ENCODE peak calls at places on chromosomes 1 and 21, in six cellular contexts. One of them, this sample, is unnamed.

GRCh38 chr1:228765543-228765942 is 30.3 kb downstream of the RHOU start:
- DNase-seq in neuronal stem cell: no peak
- DNase-seq in progenitor cell of endocrine pancreas: no peak
- DNase-seq in bronchial epithelial cell: no peak
- DNase-seq in CD8-positive, alpha-beta T cell: peak
- DNase-seq in Daoy: no peak
- DNase-seq in this sample: no peak

GRCh38 chr1:9293512-9294439 is 1.1 kb downstream of the SPSB1 start:
- DNase-seq in neuronal stem cell: no peak
- DNase-seq in progenitor cell of endocrine pancreas: peak
- DNase-seq in bronchial epithelial cell: peak
- DNase-seq in CD8-positive, alpha-beta T cell: peak
- DNase-seq in Daoy: peak
- DNase-seq in this sample: peak

GRCh38 chr1:215992620-215993019 is 425.5 kb downstream of the KCTD3 start:
- DNase-seq in neuronal stem cell: peak
- DNase-seq in progenitor cell of endocrine pancreas: no peak
- DNase-seq in bronchial epithelial cell: peak
- DNase-seq in CD8-positive, alpha-beta T cell: no peak
- DNase-seq in Daoy: peak
- DNase-seq in this sample: peak

GRCh38 chr1:183139281-183139942 is 46.7 kb upstream of the LAMC2 start:
- DNase-seq in neuronal stem cell: no peak
- DNase-seq in progenitor cell of endocrine pancreas: no peak
- DNase-seq in bronchial epithelial cell: peak
- DNase-seq in CD8-positive, alpha-beta T cell: no peak
- DNase-seq in Daoy: peak
- DNase-seq in this sample: peak

GRCh38 chr1:20279507-20279906 is 11.2 kb upstream of the VWA5B1 start:
- DNase-seq in neuronal stem cell: no peak
- DNase-seq in progenitor cell of endocrine pancreas: no peak
- DNase-seq in bronchial epithelial cell: peak
- DNase-seq in CD8-positive, alpha-beta T cell: no peak
- DNase-seq in Daoy: peak
- DNase-seq in this sample: peak

GRCh38 chr1:177255411-177255810 is 84.7 kb downstream of the BRINP2 start:
- DNase-seq in neuronal stem cell: no peak
- DNase-seq in progenitor cell of endocrine pancreas: no peak
- DNase-seq in bronchial epithelial cell: peak
- DNase-seq in CD8-positive, alpha-beta T cell: no peak
- DNase-seq in Daoy: peak
- DNase-seq in this sample: peak

GRCh38 chr1:203028784-203029553 is 2.7 kb downstream of the PPFIA4 start:
- DNase-seq in neuronal stem cell: no peak
- DNase-seq in progenitor cell of endocrine pancreas: no peak
- DNase-seq in bronchial epithelial cell: no peak
- DNase-seq in CD8-positive, alpha-beta T cell: no peak
- DNase-seq in Daoy: no peak
- DNase-seq in this sample: no peak

GRCh38 chr1:4482526-4482925 is 171.9 kb upstream of the AJAP1 start:
- DNase-seq in neuronal stem cell: no peak
- DNase-seq in progenitor cell of endocrine pancreas: no peak
- DNase-seq in bronchial epithelial cell: no peak
- DNase-seq in CD8-positive, alpha-beta T cell: no peak
- DNase-seq in Daoy: no peak
- DNase-seq in this sample: no peak

GRCh38 chr1:37393585-37394120 is 80.7 kb upstream of the ZC3H12A start:
- DNase-seq in neuronal stem cell: no peak
- DNase-seq in progenitor cell of endocrine pancreas: no peak
- DNase-seq in bronchial epithelial cell: no peak
- DNase-seq in CD8-positive, alpha-beta T cell: no peak
- DNase-seq in Daoy: no peak
- DNase-seq in this sample: no peak

GRCh38 chr1:219317762-219318353 is 144.2 kb downstream of the LYPLAL1 start:
- DNase-seq in neuronal stem cell: no peak
- DNase-seq in progenitor cell of endocrine pancreas: no peak
- DNase-seq in bronchial epithelial cell: no peak
- DNase-seq in CD8-positive, alpha-beta T cell: no peak
- DNase-seq in Daoy: peak
- DNase-seq in this sample: no peak

GRCh38 chr1:43344267-43344666 is 6.6 kb downstream of the MPL start:
- DNase-seq in neuronal stem cell: no peak
- DNase-seq in progenitor cell of endocrine pancreas: no peak
- DNase-seq in bronchial epithelial cell: no peak
- DNase-seq in CD8-positive, alpha-beta T cell: no peak
- DNase-seq in Daoy: peak
- DNase-seq in this sample: no peak

GRCh38 chr1:24925082-24925779 is 4.8 kb downstream of the RUNX3 start:
- DNase-seq in neuronal stem cell: no peak
- DNase-seq in progenitor cell of endocrine pancreas: no peak
- DNase-seq in bronchial epithelial cell: no peak
- DNase-seq in CD8-positive, alpha-beta T cell: peak
- DNase-seq in Daoy: no peak
- DNase-seq in this sample: no peak

GRCh38 chr21:28704746-28705145 is 287.9 kb downstream of the LTN1 start:
- DNase-seq in neuronal stem cell: no peak
- DNase-seq in progenitor cell of endocrine pancreas: no peak
- DNase-seq in bronchial epithelial cell: peak
- DNase-seq in CD8-positive, alpha-beta T cell: no peak
- DNase-seq in Daoy: no peak
- DNase-seq in this sample: no peak

GRCh38 chr21:33444499-33444898 is 35.3 kb downstream of the TMEM50B start:
- DNase-seq in neuronal stem cell: no peak
- DNase-seq in progenitor cell of endocrine pancreas: no peak
- DNase-seq in bronchial epithelial cell: no peak
- DNase-seq in CD8-positive, alpha-beta T cell: no peak
- DNase-seq in Daoy: no peak
- DNase-seq in this sample: no peak

GRCh38 chr1:2049517-2050481 is at the start of gene PRKCZ:
- DNase-seq in neuronal stem cell: peak
- DNase-seq in progenitor cell of endocrine pancreas: peak
- DNase-seq in bronchial epithelial cell: peak
- DNase-seq in CD8-positive, alpha-beta T cell: peak
- DNase-seq in Daoy: peak
- DNase-seq in this sample: peak

GRCh38 chr21:35294231-35294898 is 245.3 kb upstream of the RUNX1 start:
- DNase-seq in neuronal stem cell: no peak
- DNase-seq in progenitor cell of endocrine pancreas: no peak
- DNase-seq in bronchial epithelial cell: peak
- DNase-seq in CD8-positive, alpha-beta T cell: no peak
- DNase-seq in Daoy: peak
- DNase-seq in this sample: peak

GRCh38 chr1:24926596-24927249 is 3.4 kb downstream of the RUNX3 start:
- DNase-seq in neuronal stem cell: peak
- DNase-seq in progenitor cell of endocrine pancreas: no peak
- DNase-seq in bronchial epithelial cell: no peak
- DNase-seq in CD8-positive, alpha-beta T cell: no peak
- DNase-seq in Daoy: no peak
- DNase-seq in this sample: no peak

GRCh38 chr1:200096774-200097173 is 69.3 kb downstream of the NR5A2 start:
- DNase-seq in neuronal stem cell: no peak
- DNase-seq in progenitor cell of endocrine pancreas: no peak
- DNase-seq in bronchial epithelial cell: no peak
- DNase-seq in CD8-positive, alpha-beta T cell: no peak
- DNase-seq in Daoy: no peak
- DNase-seq in this sample: no peak

GRCh38 chr1:200670215-200671118 is 760 bp upstream of the DDX59 start:
- DNase-seq in neuronal stem cell: no peak
- DNase-seq in progenitor cell of endocrine pancreas: no peak
- DNase-seq in bronchial epithelial cell: no peak
- DNase-seq in CD8-positive, alpha-beta T cell: no peak
- DNase-seq in Daoy: peak
- DNase-seq in this sample: peak

GRCh38 chr1:41902669-41903068 is 16.1 kb downstream of the HIVEP3 start:
- DNase-seq in neuronal stem cell: no peak
- DNase-seq in progenitor cell of endocrine pancreas: no peak
- DNase-seq in bronchial epithelial cell: no peak
- DNase-seq in CD8-positive, alpha-beta T cell: no peak
- DNase-seq in Daoy: no peak
- DNase-seq in this sample: no peak

GRCh38 chr1:47333922-47334764 is 553 bp downstream of the CMPK1 start:
- DNase-seq in neuronal stem cell: peak
- DNase-seq in progenitor cell of endocrine pancreas: peak
- DNase-seq in bronchial epithelial cell: peak
- DNase-seq in CD8-positive, alpha-beta T cell: peak
- DNase-seq in Daoy: peak
- DNase-seq in this sample: peak

GRCh38 chr1:76830373-76830772 is 36.9 kb upstream of the ST6GALNAC5 start:
- DNase-seq in neuronal stem cell: no peak
- DNase-seq in progenitor cell of endocrine pancreas: no peak
- DNase-seq in bronchial epithelial cell: no peak
- DNase-seq in CD8-positive, alpha-beta T cell: no peak
- DNase-seq in Daoy: no peak
- DNase-seq in this sample: no peak

GRCh38 chr1:65079941-65080340 is 68.1 kb upstream of the AK4 start:
- DNase-seq in neuronal stem cell: no peak
- DNase-seq in progenitor cell of endocrine pancreas: no peak
- DNase-seq in bronchial epithelial cell: peak
- DNase-seq in CD8-positive, alpha-beta T cell: no peak
- DNase-seq in Daoy: peak
- DNase-seq in this sample: peak

GRCh38 chr1:49765034-49765433 is 258.7 kb downstream of the AGBL4 start:
- DNase-seq in neuronal stem cell: no peak
- DNase-seq in progenitor cell of endocrine pancreas: no peak
- DNase-seq in bronchial epithelial cell: no peak
- DNase-seq in CD8-positive, alpha-beta T cell: no peak
- DNase-seq in Daoy: no peak
- DNase-seq in this sample: no peak

GRCh38 chr1:37866491-37866890 is 7.1 kb upstream of the MTF1 start:
- DNase-seq in neuronal stem cell: no peak
- DNase-seq in progenitor cell of endocrine pancreas: no peak
- DNase-seq in bronchial epithelial cell: peak
- DNase-seq in CD8-positive, alpha-beta T cell: no peak
- DNase-seq in Daoy: no peak
- DNase-seq in this sample: no peak

GRCh38 chr1:218718216-218718615 is 373.1 kb downstream of the TGFB2 start:
- DNase-seq in neuronal stem cell: no peak
- DNase-seq in progenitor cell of endocrine pancreas: no peak
- DNase-seq in bronchial epithelial cell: no peak
- DNase-seq in CD8-positive, alpha-beta T cell: no peak
- DNase-seq in Daoy: no peak
- DNase-seq in this sample: no peak

GRCh38 chr1:24021403-24022266 is 41.5 kb upstream of the SRSF10 start:
- DNase-seq in neuronal stem cell: no peak
- DNase-seq in progenitor cell of endocrine pancreas: no peak
- DNase-seq in bronchial epithelial cell: no peak
- DNase-seq in CD8-positive, alpha-beta T cell: no peak
- DNase-seq in Daoy: no peak
- DNase-seq in this sample: no peak

GRCh38 chr1:1304331-1305299 is 3.1 kb downstream of the ACAP3 start:
- DNase-seq in neuronal stem cell: no peak
- DNase-seq in progenitor cell of endocrine pancreas: no peak
- DNase-seq in bronchial epithelial cell: peak
- DNase-seq in CD8-positive, alpha-beta T cell: no peak
- DNase-seq in Daoy: peak
- DNase-seq in this sample: peak